ENCODE peak calls at places on chromosomes 2 and 18, in four cellular contexts. One of them, this sample, is unnamed.

GRCh38 chr2:98902209-98903063 is 33.6 kb downstream of the CRACDL start:
- DNase-seq in cardiac fibroblast: no peak
- DNase-seq in cardiac muscle cell: no peak
- DNase-seq in BE2C: no peak
- DNase-seq in this sample: no peak

GRCh38 chr2:150279673-150280072 is 207.8 kb downstream of the RND3 start:
- DNase-seq in cardiac fibroblast: peak; percentile 18
- DNase-seq in cardiac muscle cell: peak; percentile 4
- DNase-seq in BE2C: no peak
- DNase-seq in this sample: no peak

GRCh38 chr2:101119431-101119830 is 31.8 kb downstream of the TBC1D8 start:
- DNase-seq in cardiac fibroblast: peak; percentile 57
- DNase-seq in cardiac muscle cell: no peak
- DNase-seq in BE2C: no peak
- DNase-seq in this sample: no peak

GRCh38 chr2:230793573-230794359 is 71.0 kb upstream of the ITM2C start:
- DNase-seq in cardiac fibroblast: peak; percentile 97
- DNase-seq in cardiac muscle cell: peak; percentile 98
- DNase-seq in BE2C: no peak
- DNase-seq in this sample: no peak

GRCh38 chr2:191316246-191316645 is 71.0 kb downstream of the MYO1B start:
- DNase-seq in cardiac fibroblast: no peak
- DNase-seq in cardiac muscle cell: no peak
- DNase-seq in BE2C: no peak
- DNase-seq in this sample: no peak

GRCh38 chr2:22826658-22827165 is 558.3 kb upstream of the KLHL29 start:
- DNase-seq in cardiac fibroblast: no peak
- DNase-seq in cardiac muscle cell: no peak
- DNase-seq in BE2C: no peak
- DNase-seq in this sample: no peak

GRCh38 chr18:59697236-59697932 is at the start of gene CCBE1:
- DNase-seq in cardiac fibroblast: peak; percentile 81
- DNase-seq in cardiac muscle cell: peak; percentile 81
- DNase-seq in BE2C: peak; percentile 67
- DNase-seq in this sample: peak; percentile 89

GRCh38 chr2:199392363-199392762 is 65.4 kb downstream of the SATB2 start:
- DNase-seq in cardiac fibroblast: no peak
- DNase-seq in cardiac muscle cell: no peak
- DNase-seq in BE2C: no peak
- DNase-seq in this sample: no peak

GRCh38 chr18:21703241-21703820 is 1.2 kb downstream of the ABHD3 start:
- DNase-seq in cardiac fibroblast: peak; percentile 54
- DNase-seq in cardiac muscle cell: no peak
- DNase-seq in BE2C: no peak
- DNase-seq in this sample: no peak

GRCh38 chr2:106977707-106978106 is 91.7 kb upstream of the ST6GAL2 start:
- DNase-seq in cardiac fibroblast: peak; percentile 67
- DNase-seq in cardiac muscle cell: peak; percentile 68
- DNase-seq in BE2C: no peak
- DNase-seq in this sample: no peak

GRCh38 chr18:67865400-67865799 is 348.9 kb upstream of the DSEL start:
- DNase-seq in cardiac fibroblast: no peak
- DNase-seq in cardiac muscle cell: no peak
- DNase-seq in BE2C: no peak
- DNase-seq in this sample: no peak

GRCh38 chr2:63763336-63764056 is 78.2 kb upstream of the UGP2 start:
- DNase-seq in cardiac fibroblast: peak; percentile 17
- DNase-seq in cardiac muscle cell: peak; percentile 15
- DNase-seq in BE2C: no peak
- DNase-seq in this sample: no peak

GRCh38 chr2:41695714-41696113 is 352.1 kb upstream of the PKDCC start:
- DNase-seq in cardiac fibroblast: peak; percentile 34
- DNase-seq in cardiac muscle cell: peak; percentile 23
- DNase-seq in BE2C: no peak
- DNase-seq in this sample: no peak
- TF ChIP-seq CTCF in cardiac fibroblast: no peak
- TF ChIP-seq CTCF in cardiac muscle cell: peak; percentile 20
- TF ChIP-seq CTCF in BE2C: no peak
- TF ChIP-seq CTCF in this sample: no peak

DNA sequence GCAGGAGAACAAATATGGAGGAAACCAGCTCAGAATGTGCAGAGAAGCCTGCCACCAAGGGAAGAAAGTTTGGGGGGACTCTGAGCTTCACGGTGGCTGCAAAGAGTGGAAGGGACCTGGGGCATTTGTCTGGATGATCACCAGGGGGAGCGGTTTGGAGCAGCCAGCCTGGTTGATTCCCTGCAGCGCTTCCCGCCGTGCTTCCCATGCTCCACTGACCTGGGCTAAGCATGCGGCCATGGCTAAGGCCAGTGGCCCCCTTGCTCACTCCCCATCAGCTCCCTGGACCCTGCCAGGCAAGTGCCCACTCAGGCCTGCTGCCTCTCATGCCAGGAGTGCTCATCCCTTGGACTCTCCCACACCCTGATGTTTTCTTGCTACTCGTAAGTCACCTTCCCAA is 27.0 kb downstream of the NTSR2 start:
- DNase-seq in cardiac fibroblast: no peak
- DNase-seq in cardiac muscle cell: no peak
- DNase-seq in BE2C: no peak
- DNase-seq in this sample: no peak
- TF ChIP-seq CTCF in cardiac fibroblast: no peak
- TF ChIP-seq CTCF in cardiac muscle cell: no peak
- TF ChIP-seq CTCF in BE2C: peak; percentile 15
- TF ChIP-seq CTCF in this sample: no peak

GRCh38 chr18:13570856-13571495 is 155.4 kb downstream of the FAM210A start:
- DNase-seq in cardiac fibroblast: no peak
- DNase-seq in cardiac muscle cell: no peak
- DNase-seq in BE2C: no peak
- DNase-seq in this sample: no peak

GRCh38 chr18:13570216-13570615 is 156.1 kb downstream of the FAM210A start:
- DNase-seq in cardiac fibroblast: no peak
- DNase-seq in cardiac muscle cell: no peak
- DNase-seq in BE2C: no peak
- DNase-seq in this sample: no peak

GRCh38 chr18:13572148-13572547 is 154.2 kb downstream of the FAM210A start:
- DNase-seq in cardiac fibroblast: no peak
- DNase-seq in cardiac muscle cell: no peak
- DNase-seq in BE2C: no peak
- DNase-seq in this sample: no peak

GRCh38 chr18:13566941-13567762 is 159.2 kb downstream of the FAM210A start:
- DNase-seq in cardiac fibroblast: no peak
- DNase-seq in cardiac muscle cell: no peak
- DNase-seq in BE2C: no peak
- DNase-seq in this sample: no peak

DNA sequence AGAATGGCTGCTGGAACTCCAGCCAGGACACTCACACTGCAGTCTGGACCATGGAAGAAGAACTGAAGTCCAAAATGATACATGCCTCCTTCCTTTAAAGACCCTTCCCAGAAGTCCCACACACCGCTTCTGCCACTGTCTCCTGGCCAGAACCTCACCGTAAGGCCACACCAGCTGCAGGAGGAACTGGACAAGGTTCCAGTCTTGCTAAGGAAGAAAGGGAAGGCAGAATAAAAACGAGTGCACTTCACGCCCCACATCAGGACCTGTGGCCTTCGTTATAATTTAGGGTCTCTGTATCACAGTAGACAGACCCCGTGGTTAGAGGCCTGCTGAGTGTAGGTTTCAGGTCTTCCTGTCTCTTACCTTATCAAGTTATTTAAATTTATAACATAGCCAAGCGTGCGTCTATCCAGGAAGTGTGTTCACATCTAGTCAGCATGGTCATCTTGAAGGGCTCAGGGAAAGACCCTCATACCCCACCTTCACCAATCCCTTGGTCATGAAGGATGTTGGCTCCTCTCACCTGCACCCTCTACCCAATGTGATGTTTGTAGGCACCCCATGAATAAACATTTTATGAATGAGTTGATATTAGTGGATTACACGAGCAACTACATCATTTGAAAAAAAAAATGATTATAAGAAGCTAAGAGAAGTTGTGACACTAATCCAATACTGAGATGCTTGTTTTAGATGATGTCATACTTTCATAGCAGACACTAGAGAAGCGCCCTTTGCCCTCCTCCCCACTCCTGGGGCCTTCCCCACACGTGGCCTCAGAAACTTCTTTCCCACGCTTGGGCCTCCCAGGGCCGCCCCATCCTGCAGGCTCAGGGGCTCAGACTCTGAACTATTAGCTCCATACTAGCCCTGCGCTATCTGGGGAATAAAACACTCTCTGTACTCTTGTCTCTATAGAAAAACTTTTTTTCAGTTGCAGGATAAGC is 157.6 kb downstream of the FAM210A start:
- DNase-seq in cardiac fibroblast: no peak
- DNase-seq in cardiac muscle cell: no peak
- DNase-seq in BE2C: no peak
- DNase-seq in this sample: no peak
- TF ChIP-seq CTCF in cardiac fibroblast: no peak
- TF ChIP-seq CTCF in cardiac muscle cell: no peak
- TF ChIP-seq CTCF in BE2C: no peak
- TF ChIP-seq CTCF in this sample: no peak

DNA sequence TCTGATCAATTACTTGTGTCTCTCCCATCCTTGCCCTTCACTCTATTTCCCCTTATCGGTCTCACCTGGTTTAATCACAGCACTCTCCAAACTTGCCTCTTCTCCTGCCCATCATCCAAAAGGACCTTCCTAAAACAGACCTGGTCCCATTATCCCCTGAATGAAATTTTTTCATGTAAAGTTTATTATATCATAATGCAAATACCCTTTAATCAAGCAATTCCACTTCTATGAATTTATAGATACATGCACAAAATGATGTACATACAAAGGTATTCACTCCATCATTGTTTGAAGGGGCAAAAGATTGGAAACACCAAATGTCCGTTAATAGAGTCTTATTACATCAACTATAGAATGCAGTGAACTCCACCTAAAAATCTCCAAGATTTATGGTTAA is 88.1 kb upstream of the PKDCC start:
- DNase-seq in cardiac fibroblast: no peak
- DNase-seq in cardiac muscle cell: no peak
- DNase-seq in BE2C: no peak
- DNase-seq in this sample: no peak
- TF ChIP-seq CTCF in cardiac fibroblast: no peak
- TF ChIP-seq CTCF in cardiac muscle cell: no peak
- TF ChIP-seq CTCF in BE2C: no peak
- TF ChIP-seq CTCF in this sample: no peak